ENCODE peak calls at places on chromosomes 2 and 18, in four cellular contexts. Q is K562, K is HepG2, F is GM12878. D is an unnamed sample.

GRCh38 chr2:49837894-49838293 is 683.6 kb upstream of the FSHR start:
- DNase-seq in Q (no peak), K (no peak), F (no peak), D (no peak)

GRCh38 chr2:28583899-28584553 is 88.2 kb downstream of the PLB1 start:
- DNase-seq in Q (peak), K (peak), F (no peak), D (no peak)

GRCh38 chr2:26640781-26641564 is at the start of gene CIB4:
- DNase-seq in Q (no peak), K (no peak), F (no peak), D (peak)

GRCh38 chr2:240338274-240338673 is 97.2 kb upstream of the GPC1 start:
- DNase-seq in Q (no peak), K (no peak), F (no peak), D (no peak)

GRCh38 chr2:70557171-70557838 is 3.7 kb upstream of the TGFA start:
- DNase-seq in Q (no peak), K (peak), F (no peak), D (no peak)

GRCh38 chr2:120802161-120802560 is 66.5 kb downstream of the GLI2 start:
- DNase-seq in Q (no peak), K (no peak), F (no peak), D (no peak)

GRCh38 chr2:114545052-114545451 is 102.6 kb downstream of the DPP10 start:
- DNase-seq in Q (no peak), K (no peak), F (no peak), D (no peak)

GRCh38 chr2:134818321-134818720 is 20.1 kb upstream of the ACMSD start:
- DNase-seq in Q (no peak), K (no peak), F (no peak), D (no peak)

GRCh38 chr2:178457390-178457886 is 6.3 kb downstream of the PJVK start:
- DNase-seq in Q (no peak), K (no peak), F (no peak), D (no peak)

GRCh38 chr2:121791253-121791652 is 35.8 kb downstream of the TSN start:
- DNase-seq in Q (no peak), K (no peak), F (no peak), D (no peak)

GRCh38 chr2:164439885-164440284 is 181.4 kb downstream of the GRB14 start:
- DNase-seq in Q (no peak), K (no peak), F (no peak), D (no peak)

GRCh38 chr18:28357785-28358401 is 181.0 kb upstream of the CDH2 start:
- DNase-seq in Q (no peak), K (peak), F (no peak), D (peak)

GRCh38 chr2:58866040-58866439 is 624.9 kb upstream of the FANCL start:
- DNase-seq in Q (no peak), K (no peak), F (peak), D (peak)

GRCh38 chr2:36403675-36404230 is 48.2 kb downstream of the CRIM1 start:
- DNase-seq in Q (no peak), K (peak), F (no peak), D (no peak)

GRCh38 chr2:159118115-159118858 is 149.8 kb downstream of the TANC1 start:
- DNase-seq in Q (peak), K (peak), F (peak), D (peak)

GRCh38 chr2:1653137-1653789 is 91.1 kb downstream of the PXDN start:
- DNase-seq in Q (no peak), K (no peak), F (no peak), D (no peak)

GRCh38 chr2:68487773-68488355 is 20.5 kb downstream of the APLF start:
- DNase-seq in Q (peak), K (peak), F (no peak), D (no peak)

GRCh38 chr2:226548706-226549105 is 250.9 kb downstream of the IRS1 start:
- DNase-seq in Q (no peak), K (no peak), F (no peak), D (no peak)

DNA sequence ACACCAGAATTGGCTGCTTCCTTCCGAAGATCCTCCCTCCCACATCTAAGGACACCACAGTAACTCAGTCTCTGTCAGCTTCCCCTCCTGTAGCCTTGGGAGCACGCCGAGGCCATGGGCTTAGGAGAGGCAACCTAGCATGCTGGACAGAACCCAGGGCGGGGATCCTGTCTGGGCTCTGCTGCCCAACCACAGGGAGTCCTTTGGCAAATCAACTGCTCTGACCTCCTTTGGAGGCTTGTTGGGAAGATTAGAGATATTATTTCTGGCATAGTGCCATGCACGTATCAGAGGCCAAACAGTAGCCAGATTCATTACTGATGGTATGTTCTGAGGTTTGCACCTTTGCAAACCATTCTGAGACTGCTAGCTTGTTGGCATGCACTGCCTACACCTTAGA is 262.7 kb upstream of the EPAS1 start:
- DNase-seq in Q (no peak), K (no peak), F (no peak), D (no peak)
- TF ChIP-seq HDAC6 in Q (no peak), K (no peak), F (no peak), D (no peak)

GRCh38 chr2:109607766-109608165 is 6.0 kb downstream of the SEPTIN10 start:
- DNase-seq in Q (no peak), K (no peak), F (no peak), D (no peak)

GRCh38 chr2:109604597-109604996 is 9.2 kb downstream of the SEPTIN10 start:
- DNase-seq in Q (no peak), K (no peak), F (no peak), D (no peak)

GRCh38 chr2:109597283-109597682 is 16.5 kb downstream of the SEPTIN10 start:
- DNase-seq in Q (no peak), K (no peak), F (peak), D (no peak)

GRCh38 chr2:109602617-109603188 is 11.1 kb downstream of the SEPTIN10 start:
- DNase-seq in Q (no peak), K (no peak), F (no peak), D (no peak)

DNA sequence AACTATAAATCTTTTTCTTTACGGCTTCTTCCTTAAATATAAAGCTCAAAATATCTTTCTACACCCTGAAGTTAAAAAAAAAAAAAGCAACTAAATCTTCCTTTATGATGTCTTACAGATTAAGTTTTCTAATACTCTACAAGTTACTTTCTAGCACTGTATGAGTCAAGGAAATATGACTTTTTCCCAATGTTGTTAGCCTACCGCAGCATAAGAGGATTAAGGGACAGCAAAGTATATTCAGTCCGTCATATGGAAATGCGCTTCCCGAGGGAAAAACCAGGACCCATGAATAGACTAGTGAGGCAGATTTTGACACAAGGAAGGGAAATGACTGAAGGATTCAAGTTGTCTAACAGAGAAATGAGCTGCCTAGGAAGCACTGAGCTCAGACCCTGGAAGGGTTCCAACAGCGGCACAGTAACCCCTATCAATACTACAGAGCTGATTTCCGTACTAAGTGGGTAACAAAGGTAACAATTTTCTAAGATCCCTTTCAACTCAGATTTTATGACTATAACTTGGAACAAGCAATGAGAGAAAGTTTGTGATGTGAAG is 12.0 kb downstream of the SEPTIN10 start:
- DNase-seq in Q (no peak), K (no peak), F (no peak), D (no peak)
- TF ChIP-seq HDAC6 in Q (no peak), K (no peak), F (no peak), D (no peak)

DNA sequence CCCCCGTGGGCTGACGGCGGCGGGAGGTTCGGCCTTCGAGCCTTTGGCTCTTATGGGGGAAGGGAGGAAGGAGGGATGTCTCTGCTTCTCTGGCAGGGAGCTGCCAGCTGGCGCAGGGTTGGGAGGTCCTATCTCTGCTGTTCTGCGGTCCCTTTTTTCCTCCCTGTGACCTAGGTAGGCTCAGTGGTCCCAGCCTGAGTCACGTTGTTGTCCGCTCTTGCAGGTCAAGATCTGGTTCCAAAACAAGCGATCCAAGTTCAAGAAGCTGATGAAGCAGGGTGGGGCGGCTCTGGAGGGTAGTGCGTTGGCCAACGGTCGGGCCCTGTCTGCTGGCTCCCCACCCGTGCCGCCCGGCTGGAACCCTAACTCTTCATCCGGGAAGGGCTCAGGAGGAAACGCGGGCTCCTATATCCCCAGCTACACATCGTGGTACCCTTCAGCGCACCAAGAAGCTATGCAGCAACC is 2.5 kb downstream of the DLX1 start:
- DNase-seq in Q (no peak), K (no peak), F (no peak), D (no peak)
- TF ChIP-seq HDAC6 in Q (no peak), K (no peak), F (no peak), D (no peak)

DNA sequence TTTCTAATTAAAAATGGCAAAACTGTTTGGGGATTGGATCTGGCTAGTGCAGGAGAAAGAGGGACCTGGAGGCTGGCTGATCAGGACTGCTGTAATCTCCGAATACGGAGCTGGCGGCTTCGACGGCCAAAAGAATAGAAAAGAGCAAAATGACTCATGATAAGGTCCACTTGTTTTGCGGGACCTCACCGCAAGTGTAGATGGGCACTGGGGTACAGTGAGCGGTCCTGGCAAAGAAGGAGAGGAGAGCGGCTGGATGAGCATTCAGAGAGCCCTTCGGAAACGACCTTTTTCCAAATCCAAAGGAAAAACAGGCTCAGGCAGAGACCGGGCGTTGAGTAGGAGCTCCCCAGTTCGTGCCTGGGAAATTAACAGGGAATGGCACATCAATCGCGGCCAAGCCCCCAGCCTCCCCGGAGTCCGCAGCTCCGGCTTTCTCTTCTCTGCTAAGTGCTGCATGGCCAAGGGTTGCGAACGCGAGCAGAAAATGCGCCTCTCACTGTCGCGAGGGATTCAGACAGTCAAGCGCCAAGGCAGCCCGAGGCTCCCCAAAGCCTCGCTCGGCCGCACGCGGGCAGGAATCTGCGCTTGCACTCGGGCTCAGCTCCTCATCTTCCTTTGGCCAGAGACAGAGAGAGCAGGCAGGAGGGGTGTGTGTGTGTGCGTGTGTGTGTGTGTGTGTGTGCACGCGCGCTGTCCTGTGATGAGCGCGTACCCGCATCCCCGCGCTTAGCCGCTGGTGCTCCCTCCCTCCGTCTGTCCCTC is 1.8 kb downstream of the DCC start:
- DNase-seq in Q (no peak), K (no peak), F (no peak), D (peak)
- TF ChIP-seq HDAC6 in Q (no peak), K (no peak), F (no peak), D (no peak)

DNA sequence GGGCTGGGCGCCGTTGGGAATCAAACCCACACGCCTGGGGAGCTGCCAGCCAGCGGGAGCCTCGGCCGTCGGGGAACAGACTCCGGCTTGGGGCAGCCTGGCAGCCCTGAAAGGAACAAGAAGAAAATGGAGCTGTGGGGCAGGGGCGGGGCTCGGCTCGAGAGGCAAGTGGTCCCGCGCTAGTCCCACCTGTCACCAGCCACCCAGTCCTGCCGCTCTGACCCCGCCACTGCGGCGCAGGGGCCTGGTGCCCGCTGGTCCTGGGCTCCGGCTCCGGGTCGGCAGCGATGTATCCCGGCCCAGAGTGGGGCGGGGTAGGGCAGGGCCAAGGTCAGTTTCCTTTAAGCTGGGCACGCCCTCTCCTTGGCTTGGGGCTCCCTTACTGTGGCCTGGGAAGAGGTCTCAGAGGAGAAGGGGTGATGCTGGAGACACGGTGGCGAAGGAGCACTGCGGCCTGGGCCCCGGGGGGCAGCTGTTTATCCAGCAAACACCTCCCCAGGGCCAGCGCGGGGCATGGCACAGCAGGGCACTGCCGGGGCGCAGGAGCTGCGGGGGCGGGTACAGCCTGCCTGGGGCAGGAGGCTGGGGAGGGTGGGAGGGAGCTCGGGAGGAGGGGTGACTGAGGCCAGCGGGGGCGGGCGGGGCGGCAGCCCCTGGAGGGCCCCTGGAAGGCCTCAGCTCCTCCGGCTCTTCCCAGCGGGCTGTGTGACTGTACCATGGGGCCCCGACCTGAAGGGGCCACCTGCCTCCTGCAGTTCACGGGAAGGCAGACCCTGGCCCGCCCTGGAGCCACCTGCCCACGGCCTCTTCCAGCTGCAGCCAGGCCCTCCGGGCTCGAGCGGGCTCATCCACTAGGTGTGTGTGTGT is 15.6 kb downstream of the ODC1 start:
- DNase-seq in Q (no peak), K (no peak), F (no peak), D (no peak)
- TF ChIP-seq HDAC6 in Q (no peak), K (no peak), F (no peak), D (no peak)

DNA sequence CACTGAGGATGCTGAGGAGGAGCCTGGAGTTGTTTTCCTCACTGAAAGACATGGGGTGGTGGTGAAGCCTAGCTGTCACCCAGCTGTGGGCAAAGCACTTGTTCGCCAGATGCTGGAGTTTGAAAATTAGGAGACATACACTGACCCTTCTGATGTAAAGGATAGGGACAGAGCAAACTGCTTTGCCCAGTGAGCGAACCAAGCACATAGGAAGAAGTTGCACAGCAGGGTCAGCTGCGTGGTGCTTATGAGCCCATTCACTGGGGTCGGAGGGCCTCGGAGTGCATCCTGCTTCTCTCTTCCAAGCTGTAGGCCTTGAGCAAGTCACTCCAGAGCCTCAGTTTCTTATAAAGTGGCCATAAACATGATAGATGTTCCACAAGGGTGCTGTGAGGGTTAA is 50.9 kb downstream of the HK2 start:
- DNase-seq in Q (no peak), K (no peak), F (no peak), D (no peak)
- TF ChIP-seq HDAC6 in Q (no peak), K (no peak), F (no peak), D (no peak)

GRCh38 chr2:31236433-31237205 is 2.7 kb downstream of the EHD3 start:
- DNase-seq in Q (no peak), K (no peak), F (no peak), D (no peak)

GRCh38 chr2:31237348-31238017 is 3.5 kb downstream of the EHD3 start:
- DNase-seq in Q (no peak), K (no peak), F (no peak), D (no peak)

GRCh38 chr2:31234690-31235503 is 945 bp downstream of the EHD3 start:
- DNase-seq in Q (no peak), K (no peak), F (no peak), D (no peak)

GRCh38 chr2:31233741-31234689 is at the start of gene EHD3:
- DNase-seq in Q (peak), K (peak), F (no peak), D (peak)

DNA sequence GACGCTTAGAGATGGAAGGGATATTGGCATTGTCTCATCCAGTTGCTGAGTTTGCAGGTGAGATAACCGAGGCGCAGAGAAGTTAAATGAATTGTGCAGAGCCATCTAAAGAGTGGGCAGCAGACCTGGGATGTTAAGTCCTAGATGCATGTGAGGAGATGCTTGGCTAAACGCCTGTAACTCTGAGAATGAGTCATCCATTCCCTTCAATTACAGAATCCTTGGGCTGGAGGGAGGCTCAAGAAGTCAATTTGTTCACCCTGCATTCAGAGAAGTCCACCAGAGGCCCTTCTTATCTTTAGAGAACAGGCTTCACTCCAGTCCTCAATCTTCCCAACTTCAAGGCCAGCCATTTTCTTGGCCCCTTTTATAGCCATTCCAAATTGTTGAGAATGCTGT is 1.6 kb downstream of the EHD3 start:
- DNase-seq in Q (peak), K (no peak), F (no peak), D (no peak)
- TF ChIP-seq HDAC6 in Q (no peak), K (no peak), F (no peak), D (no peak)

GRCh38 chr2:88074854-88075292 is 7.2 kb downstream of the SMYD1 start:
- DNase-seq in Q (no peak), K (no peak), F (no peak), D (no peak)
- TF ChIP-seq HDAC6 in Q (no peak), K (no peak), F (no peak), D (no peak)

DNA sequence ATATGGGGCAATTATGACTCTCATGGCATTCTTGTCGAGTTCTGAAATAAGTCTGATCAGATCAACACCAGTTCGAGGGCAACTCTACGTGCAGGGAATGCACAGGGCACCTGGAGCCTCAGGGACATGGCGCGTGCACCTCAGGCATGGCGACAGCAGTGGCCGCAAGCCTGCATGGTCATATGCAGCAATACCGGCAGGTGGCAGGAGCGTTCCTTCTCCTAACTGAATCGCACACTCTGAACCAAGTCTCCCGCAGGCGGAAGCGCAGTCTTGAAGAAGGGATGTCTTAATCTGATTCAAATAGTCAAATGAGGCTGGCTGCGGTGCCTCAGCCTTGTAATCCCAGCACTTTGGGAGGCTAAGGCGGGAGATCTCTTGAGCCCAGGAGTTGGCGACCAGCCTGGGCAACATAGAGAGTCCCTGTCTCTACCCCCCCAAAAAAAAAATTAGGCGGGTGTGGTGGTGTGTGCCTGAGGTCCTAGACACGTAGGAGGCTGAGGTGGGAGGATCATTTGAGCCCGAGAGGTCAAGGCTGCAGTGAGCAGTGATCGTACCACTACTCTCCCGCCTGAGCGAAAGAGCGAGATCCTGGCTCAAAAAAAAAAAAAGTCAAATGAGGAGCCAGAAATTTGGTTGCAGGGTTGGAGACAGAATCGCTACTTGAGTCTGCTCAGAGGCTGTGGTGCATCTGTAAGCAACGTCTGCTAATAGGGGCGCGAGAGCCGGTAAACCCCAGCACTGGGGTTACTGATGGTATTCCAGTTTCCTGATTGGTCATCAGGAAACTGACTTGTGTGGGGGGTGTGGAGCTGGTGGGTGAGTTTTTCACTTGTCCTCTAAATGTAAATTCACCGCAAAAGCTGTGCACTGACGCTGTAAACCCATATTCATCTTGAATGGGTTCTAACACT is 28.8 kb downstream of the FHL2 start:
- DNase-seq in Q (peak), K (peak), F (peak), D (peak)
- TF ChIP-seq HDAC6 in Q (no peak), K (no peak), F (no peak), D (no peak)

GRCh38 chr2:112921982-112922381 is 11.0 kb downstream of the IL37 start:
- DNase-seq in Q (no peak), K (no peak), F (no peak), D (no peak)
- TF ChIP-seq HDAC6 in Q (no peak), K (no peak), F (no peak), D (no peak)

D was measured in H1.